ENCODE peak calls at places on chromosomes 5 and 9, in six cellular contexts. One of them, this sample, is unnamed.
A peak's percentile ranks its signal among the peaks of the same experiment; 100 is the strongest.

GRCh38 chr5:65390208-65390607 is 91.5 kb downstream of the ADAMTS6 start:
- DNase-seq in heart left ventricle: no peak
- DNase-seq in HCT116: no peak
- DNase-seq in H1: no peak
- DNase-seq in transverse colon: no peak
- DNase-seq in spleen: no peak
- DNase-seq in this sample: no peak

GRCh38 chr5:56264417-56265025 is 31.4 kb upstream of the ANKRD55 start:
- DNase-seq in heart left ventricle: no peak
- DNase-seq in HCT116: peak; percentile 61
- DNase-seq in H1: peak; percentile 67
- DNase-seq in transverse colon: no peak
- DNase-seq in spleen: no peak
- DNase-seq in this sample: no peak

GRCh38 chr9:135227641-135228251 is 140.3 kb downstream of the OLFM1 start:
- DNase-seq in heart left ventricle: peak; percentile 21
- DNase-seq in HCT116: no peak
- DNase-seq in H1: no peak
- DNase-seq in transverse colon: no peak
- DNase-seq in spleen: peak; percentile 62
- DNase-seq in this sample: peak; percentile 30

GRCh38 chr5:143023447-143024096 is 253.4 kb downstream of the ARHGAP26 start:
- DNase-seq in heart left ventricle: peak; percentile 80
- DNase-seq in HCT116: no peak
- DNase-seq in H1: no peak
- DNase-seq in transverse colon: peak; percentile 18
- DNase-seq in spleen: no peak
- DNase-seq in this sample: no peak

GRCh38 chr5:178668579-178668978 is 41.7 kb upstream of the CLK4 start:
- DNase-seq in heart left ventricle: no peak
- DNase-seq in HCT116: no peak
- DNase-seq in H1: no peak
- DNase-seq in transverse colon: no peak
- DNase-seq in spleen: no peak
- DNase-seq in this sample: no peak

GRCh38 chr5:111221139-111221538 is 3.0 kb upstream of the CAMK4 start:
- DNase-seq in heart left ventricle: no peak
- DNase-seq in HCT116: no peak
- DNase-seq in H1: no peak
- DNase-seq in transverse colon: no peak
- DNase-seq in spleen: no peak
- DNase-seq in this sample: no peak

GRCh38 chr9:21923694-21924093 is 70.5 kb downstream of the CDKN2A start:
- DNase-seq in heart left ventricle: no peak
- DNase-seq in HCT116: no peak
- DNase-seq in H1: no peak
- DNase-seq in transverse colon: no peak
- DNase-seq in spleen: no peak
- DNase-seq in this sample: no peak

GRCh38 chr9:120366646-120367019 is 213.3 kb downstream of the CDK5RAP2 start:
- DNase-seq in heart left ventricle: no peak
- DNase-seq in HCT116: peak; percentile 26
- DNase-seq in H1: no peak
- DNase-seq in transverse colon: no peak
- DNase-seq in spleen: no peak
- DNase-seq in this sample: no peak

GRCh38 chr9:87267701-87268100 is 230.0 kb upstream of the DAPK1 start:
- DNase-seq in heart left ventricle: peak; percentile 70
- DNase-seq in HCT116: no peak
- DNase-seq in H1: no peak
- DNase-seq in transverse colon: no peak
- DNase-seq in spleen: no peak
- DNase-seq in this sample: no peak

GRCh38 chr5:50921366-50922133 is 255.1 kb downstream of the PARP8 start:
- DNase-seq in heart left ventricle: no peak
- DNase-seq in HCT116: no peak
- DNase-seq in H1: no peak
- DNase-seq in transverse colon: no peak
- DNase-seq in spleen: no peak
- DNase-seq in this sample: no peak

GRCh38 chr5:50922942-50923767 is 256.7 kb downstream of the PARP8 start:
- DNase-seq in heart left ventricle: peak; percentile 42
- DNase-seq in HCT116: no peak
- DNase-seq in H1: no peak
- DNase-seq in transverse colon: no peak
- DNase-seq in spleen: peak; percentile 71
- DNase-seq in this sample: no peak

GRCh38 chr5:50927953-50928352 is 261.5 kb downstream of the PARP8 start:
- DNase-seq in heart left ventricle: no peak
- DNase-seq in HCT116: no peak
- DNase-seq in H1: no peak
- DNase-seq in transverse colon: no peak
- DNase-seq in spleen: no peak
- DNase-seq in this sample: no peak

GRCh38 chr5:50929174-50929573 is 262.7 kb downstream of the PARP8 start:
- DNase-seq in heart left ventricle: no peak
- DNase-seq in HCT116: no peak
- DNase-seq in H1: no peak
- DNase-seq in transverse colon: no peak
- DNase-seq in spleen: no peak
- DNase-seq in this sample: no peak

GRCh38 chr5:50923768-50924113 is 257.3 kb downstream of the PARP8 start:
- DNase-seq in heart left ventricle: peak; percentile 42
- DNase-seq in HCT116: no peak
- DNase-seq in H1: no peak
- DNase-seq in transverse colon: no peak
- DNase-seq in spleen: no peak
- DNase-seq in this sample: no peak
- H3K4me3 ChIP-seq in heart left ventricle: no peak overlapping the region
- H3K4me3 ChIP-seq in HCT116: no peak overlapping the region
- H3K4me3 ChIP-seq in H1: no peak overlapping the region
- H3K4me3 ChIP-seq in transverse colon: no peak overlapping the region
- H3K4me3 ChIP-seq in spleen: no peak overlapping the region
- H3K4me3 ChIP-seq in this sample: no peak overlapping the region

GRCh38 chr5:151147033-151147432 is 10.5 kb downstream of the ANXA6 start:
- DNase-seq in heart left ventricle: no peak
- DNase-seq in HCT116: no peak
- DNase-seq in H1: no peak
- DNase-seq in transverse colon: no peak
- DNase-seq in spleen: no peak
- DNase-seq in this sample: no peak

GRCh38 chr5:151150484-151151262 is 6.9 kb downstream of the ANXA6 start:
- DNase-seq in heart left ventricle: no peak
- DNase-seq in HCT116: no peak
- DNase-seq in H1: no peak
- DNase-seq in transverse colon: peak; percentile 61
- DNase-seq in spleen: peak; percentile 89
- DNase-seq in this sample: no peak

GRCh38 chr5:151146003-151146524 is 11.5 kb downstream of the ANXA6 start:
- DNase-seq in heart left ventricle: no peak
- DNase-seq in HCT116: no peak
- DNase-seq in H1: no peak
- DNase-seq in transverse colon: no peak
- DNase-seq in spleen: no peak
- DNase-seq in this sample: no peak

GRCh38 chr5:151151263-151151660 is 6.3 kb downstream of the ANXA6 start:
- DNase-seq in heart left ventricle: no peak
- DNase-seq in HCT116: no peak
- DNase-seq in H1: no peak
- DNase-seq in transverse colon: no peak
- DNase-seq in spleen: no peak
- DNase-seq in this sample: no peak

DNA sequence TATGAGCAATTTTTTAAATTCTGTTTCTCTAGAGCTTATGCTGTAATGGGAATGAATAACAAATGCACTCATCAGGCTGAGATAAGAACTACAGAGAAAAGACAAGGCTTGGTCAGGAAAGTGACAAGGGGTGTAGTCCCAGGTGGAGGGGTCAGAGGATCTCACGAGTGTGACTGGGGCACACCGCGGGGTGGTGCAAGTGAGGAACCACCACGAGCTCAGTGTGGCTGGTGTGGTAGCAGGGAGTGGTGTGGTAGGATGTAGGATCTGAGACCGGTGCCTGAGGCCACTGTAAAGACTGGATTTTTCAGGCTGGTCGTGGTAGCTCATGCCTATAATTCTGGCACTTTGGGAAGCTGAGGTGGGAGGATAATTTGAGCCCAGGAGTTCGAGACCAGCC is 9.0 kb downstream of the ANXA6 start:
- DNase-seq in heart left ventricle: no peak
- DNase-seq in HCT116: no peak
- DNase-seq in H1: no peak
- DNase-seq in transverse colon: no peak
- DNase-seq in spleen: no peak
- DNase-seq in this sample: no peak
- H3K27ac ChIP-seq in heart left ventricle: no peak overlapping the region
- H3K27ac ChIP-seq in HCT116: no peak overlapping the region
- H3K27ac ChIP-seq in H1: no peak overlapping the region
- H3K27ac ChIP-seq in transverse colon: peak overlapping the region; percentile 89
- H3K27ac ChIP-seq in spleen: no peak overlapping the region
- H3K27ac ChIP-seq in this sample: no peak overlapping the region

GRCh38 chr9:131490514-131490913 is 12.2 kb upstream of the POMT1 start:
- DNase-seq in heart left ventricle: no peak
- DNase-seq in HCT116: no peak
- DNase-seq in H1: no peak
- DNase-seq in transverse colon: no peak
- DNase-seq in spleen: no peak
- DNase-seq in this sample: no peak

GRCh38 chr9:131485728-131486381 is 16.9 kb upstream of the POMT1 start:
- DNase-seq in heart left ventricle: no peak
- DNase-seq in HCT116: no peak
- DNase-seq in H1: no peak
- DNase-seq in transverse colon: no peak
- DNase-seq in spleen: no peak
- DNase-seq in this sample: no peak

GRCh38 chr9:131487001-131487400 is 15.7 kb upstream of the POMT1 start:
- DNase-seq in heart left ventricle: no peak
- DNase-seq in HCT116: no peak
- DNase-seq in H1: no peak
- DNase-seq in transverse colon: no peak
- DNase-seq in spleen: no peak
- DNase-seq in this sample: no peak

GRCh38 chr9:131485206-131485605 is 17.5 kb upstream of the POMT1 start:
- DNase-seq in heart left ventricle: peak; percentile 51
- DNase-seq in HCT116: no peak
- DNase-seq in H1: no peak
- DNase-seq in transverse colon: no peak
- DNase-seq in spleen: no peak
- DNase-seq in this sample: no peak

DNA sequence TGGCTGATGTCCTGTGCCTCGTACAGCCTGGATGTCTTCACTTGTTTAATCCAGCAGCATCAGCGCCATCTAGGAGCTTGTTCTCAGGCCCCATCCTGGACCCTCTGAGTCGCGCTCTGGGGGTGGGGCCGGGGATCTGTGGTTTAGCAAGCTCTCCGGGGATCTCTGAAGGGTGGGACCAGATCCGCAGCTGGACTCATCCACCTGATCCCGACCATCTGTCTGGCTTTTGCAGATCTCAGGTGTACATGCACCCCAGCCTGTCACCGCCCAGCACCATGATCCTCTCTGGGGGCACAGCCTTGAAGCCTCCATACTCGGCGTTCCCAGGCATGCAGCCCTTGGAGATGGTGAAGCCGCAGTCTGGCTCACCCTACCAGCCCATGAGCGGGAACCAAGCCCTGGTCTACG is 15.1 kb upstream of the POMT1 start:
- DNase-seq in heart left ventricle: no peak
- DNase-seq in HCT116: no peak
- DNase-seq in H1: no peak
- DNase-seq in transverse colon: no peak
- DNase-seq in spleen: no peak
- DNase-seq in this sample: no peak
- TF ChIP-seq POLR2A in heart left ventricle: no peak
- TF ChIP-seq POLR2A in HCT116: no peak
- TF ChIP-seq POLR2A in H1: no peak
- TF ChIP-seq POLR2A in transverse colon: no peak
- TF ChIP-seq POLR2A in spleen: no peak
- TF ChIP-seq POLR2A in this sample: no peak

GRCh38 chr5:173098787-173099186 is 42.6 kb downstream of the CREBRF start:
- DNase-seq in heart left ventricle: no peak
- DNase-seq in HCT116: no peak
- DNase-seq in H1: no peak
- DNase-seq in transverse colon: no peak
- DNase-seq in spleen: no peak
- DNase-seq in this sample: no peak
- H3K4me3 ChIP-seq in heart left ventricle: no peak overlapping the region
- H3K4me3 ChIP-seq in HCT116: no peak overlapping the region
- H3K4me3 ChIP-seq in H1: no peak overlapping the region
- H3K4me3 ChIP-seq in transverse colon: no peak overlapping the region
- H3K4me3 ChIP-seq in spleen: no peak overlapping the region
- H3K4me3 ChIP-seq in this sample: no peak overlapping the region

GRCh38 chr5:73564644-73565165 is 734 bp downstream of the ANKRA2 start:
- DNase-seq in heart left ventricle: peak; percentile 27
- DNase-seq in HCT116: no peak
- DNase-seq in H1: no peak
- DNase-seq in transverse colon: no peak
- DNase-seq in spleen: no peak
- DNase-seq in this sample: no peak

GRCh38 chr5:73564018-73564417 is 1.4 kb downstream of the ANKRA2 start:
- DNase-seq in heart left ventricle: no peak
- DNase-seq in HCT116: no peak
- DNase-seq in H1: no peak
- DNase-seq in transverse colon: no peak
- DNase-seq in spleen: no peak
- DNase-seq in this sample: no peak

GRCh38 chr5:73565166-73565968 is at the start of the genes ANKRA2 and UTP15:
- DNase-seq in heart left ventricle: peak; percentile 99
- DNase-seq in HCT116: peak; percentile 97
- DNase-seq in H1: peak; percentile 99
- DNase-seq in transverse colon: peak; percentile 100
- DNase-seq in spleen: peak; percentile 100
- DNase-seq in this sample: peak; percentile 99

GRCh38 chr5:73565969-73566547 is 515 bp downstream of the UTP15 start:
- DNase-seq in heart left ventricle: no peak
- DNase-seq in HCT116: no peak
- DNase-seq in H1: no peak
- DNase-seq in transverse colon: no peak
- DNase-seq in spleen: no peak
- DNase-seq in this sample: no peak
- H3K27ac ChIP-seq in heart left ventricle: peak overlapping the region; percentile 90
- H3K27ac ChIP-seq in HCT116: peak overlapping the region; percentile 46
- H3K27ac ChIP-seq in H1: peak overlapping the region; percentile 73
- H3K27ac ChIP-seq in transverse colon: peak overlapping the region; percentile 98
- H3K27ac ChIP-seq in spleen: peak overlapping the region; percentile 98
- H3K27ac ChIP-seq in this sample: peak overlapping the region; percentile 91